ENCODE peak calls at places on chromosomes 6 and 20, in four cellular contexts. Q is GM10248; U is astrocyte of the spinal cord; T is CD8-positive, alpha-beta T cell. H is an unnamed sample.
A peak's percentile ranks its signal among the peaks of the same experiment; 100 is the strongest.

GRCh38 chr6:36609582-36609981 is 15.4 kb downstream of the SRSF3 start:
- DNase-seq in T (no peak), Q (no peak), U (no peak), H (no peak)

GRCh38 chr6:32668226-32668747 is 1.8 kb upstream of the HLA-DQB1 start:
- DNase-seq in T (peak; percentile 59), U (no peak), Q (peak; percentile 76), H (no peak)

GRCh38 chr6:10511477-10511876 is 9.7 kb upstream of the GCNT2 start:
- DNase-seq in U (no peak), T (no peak), Q (no peak), H (no peak)

GRCh38 chr6:126359936-126360537 is 20.1 kb downstream of the CENPW start:
- DNase-seq in U (no peak), T (no peak), Q (no peak), H (no peak)

GRCh38 chr6:31356216-31356945 is 598 bp downstream of the HLA-B start:
- DNase-seq in U (no peak), T (no peak), Q (peak; percentile 49), H (no peak)

GRCh38 chr20:7980332-7981046 is 39.1 kb downstream of the TMX4 start:
- DNase-seq in T (no peak), U (peak; percentile 45), Q (peak; percentile 46), H (no peak)

GRCh38 chr6:88367248-88367647 is 201.1 kb upstream of the CNR1 start:
- DNase-seq in T (no peak), Q (no peak), U (no peak), H (no peak)

GRCh38 chr20:61052195-61052594 is 199.9 kb upstream of the CDH4 start:
- DNase-seq in T (no peak), U (no peak), Q (no peak), H (no peak)

GRCh38 chr6:149230729-149231434 is 86.6 kb upstream of the TAB2 start:
- DNase-seq in T (no peak), Q (no peak), U (no peak), H (no peak)

GRCh38 chr6:72533601-72534000 is 88.3 kb upstream of the KCNQ5 start:
- DNase-seq in Q (no peak), T (no peak), U (no peak), H (no peak)

GRCh38 chr6:125670586-125670985 is 78.8 kb upstream of the HEY2 start:
- DNase-seq in Q (no peak), U (peak; percentile 20), T (no peak), H (no peak)

GRCh38 chr20:3889489-3890409 is 562 bp downstream of the PANK2 start:
- DNase-seq in U (no peak), Q (peak; percentile 54), T (peak; percentile 67), H (peak; percentile 35)

GRCh38 chr20:24589845-24590192 is 120.4 kb downstream of the SYNDIG1 start:
- DNase-seq in U (no peak), T (no peak), Q (no peak), H (no peak)

GRCh38 chr6:42693725-42694323 is 28.6 kb downstream of the PRPH2 start:
- DNase-seq in U (no peak), Q (no peak), T (peak; percentile 52), H (no peak)

GRCh38 chr6:108942556-108943492 is 94.6 kb downstream of the ARMC2 start:
- DNase-seq in T (peak; percentile 78), Q (no peak), U (no peak), H (no peak)

GRCh38 chr20:25573288-25574251 is 11.8 kb downstream of the NINL start:
- DNase-seq in T (no peak), Q (no peak), U (peak; percentile 88), H (no peak)

GRCh38 chr6:797479-798077 is 104.6 kb upstream of the EXOC2 start:
- DNase-seq in T (no peak), U (peak; percentile 66), Q (peak; percentile 39), H (no peak)

GRCh38 chr6:36216559-36216958 is 20.0 kb downstream of the BRPF3 start:
- DNase-seq in Q (no peak), T (no peak), U (peak; percentile 45), H (no peak)

GRCh38 chr6:138088307-138088744 is 18.9 kb downstream of the PERP start:
- DNase-seq in T (no peak), U (peak; percentile 91), Q (no peak), H (no peak)

GRCh38 chr20:48846516-48847492 is 19.0 kb upstream of the PREX1 start:
- DNase-seq in Q (peak; percentile 88), T (no peak), U (no peak), H (peak; percentile 61)

GRCh38 chr6:158706369-158706982 is 56.6 kb downstream of the SYTL3 start:
- DNase-seq in U (peak; percentile 63), Q (no peak), T (no peak), H (no peak)

GRCh38 chr20:58219342-58219700 is 9.1 kb downstream of the ANKRD60 start:
- DNase-seq in Q (no peak), T (no peak), U (peak; percentile 60), H (no peak)

GRCh38 chr20:46151936-46152335 is 33.8 kb downstream of the CD40 start:
- DNase-seq in U (no peak), Q (peak; percentile 68), T (no peak), H (no peak)
- TF ChIP-seq CTCF in U (peak; percentile 24), Q (peak; percentile 20), T (no peak), H (no peak)

GRCh38 chr6:130288065-130288464 is 65.3 kb upstream of the SAMD3 start:
- DNase-seq in T (no peak), Q (no peak), U (no peak), H (no peak)

GRCh38 chr6:130276507-130276906 is 53.8 kb upstream of the SAMD3 start:
- DNase-seq in T (no peak), U (no peak), Q (no peak), H (no peak)

DNA sequence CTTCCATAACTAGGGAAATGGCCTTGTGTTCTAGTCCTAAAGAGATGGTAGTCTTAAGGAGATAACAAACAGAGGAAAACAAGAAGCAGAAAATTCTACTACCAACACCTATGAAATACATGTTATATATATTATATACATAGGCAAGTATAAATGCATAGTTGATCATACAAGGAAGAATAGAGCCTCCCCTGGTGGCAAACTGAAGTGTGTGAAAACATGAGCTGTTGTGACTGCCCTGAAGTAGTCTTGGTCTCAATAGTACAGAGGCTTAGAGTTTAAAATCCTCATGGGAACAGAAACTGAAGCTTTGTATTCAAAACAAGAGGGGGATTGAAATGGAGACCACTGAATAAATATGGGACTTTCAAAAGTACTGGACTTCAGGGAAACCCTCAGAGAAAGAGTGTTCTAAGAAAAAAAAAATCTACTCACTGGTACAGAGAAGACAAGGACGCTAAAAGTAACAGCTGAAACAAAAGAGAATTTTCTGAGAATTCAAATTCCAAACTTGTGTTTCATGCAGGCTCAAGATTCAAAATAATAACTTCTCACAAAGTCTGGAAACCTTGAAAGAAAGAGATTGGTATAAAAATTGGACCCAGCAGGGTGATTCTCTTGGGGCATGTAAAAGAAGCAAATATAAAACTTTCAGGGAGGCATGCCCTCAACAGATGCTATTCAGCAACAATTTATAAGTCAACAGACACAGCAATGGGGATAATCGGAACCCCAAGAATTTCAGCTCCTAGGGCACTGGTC is 59.7 kb upstream of the SAMD3 start:
- DNase-seq in Q (peak; percentile 31), T (no peak), U (peak; percentile 47), H (no peak)
- TF ChIP-seq CTCF in Q (peak; percentile 19), T (peak; percentile 70), U (peak; percentile 69), H (no peak)

GRCh38 chr6:105593805-105594231 is 190.9 kb upstream of the PREP start:
- DNase-seq in Q (no peak), T (no peak), U (peak; percentile 57), H (no peak)
- TF ChIP-seq CTCF in Q (no peak), T (no peak), U (no peak), H (no peak)

GRCh38 chr6:50062051-50062450 is 12.3 kb upstream of the DEFB112 start:
- DNase-seq in Q (no peak), U (no peak), T (no peak), H (no peak)
- TF ChIP-seq CTCF in Q (peak; percentile 27), U (no peak), T (no peak), H (no peak)

GRCh38 chr6:113560376-113560775 is 296.8 kb upstream of the MARCKS start:
- DNase-seq in Q (no peak), T (no peak), U (no peak), H (no peak)

GRCh38 chr6:113565306-113565705 is 291.8 kb upstream of the MARCKS start:
- DNase-seq in T (no peak), Q (no peak), U (peak; percentile 22), H (no peak)

GRCh38 chr6:113562248-113562647 is 294.9 kb upstream of the MARCKS start:
- DNase-seq in U (no peak), Q (no peak), T (no peak), H (no peak)

GRCh38 chr6:113560908-113561307 is 296.2 kb upstream of the MARCKS start:
- DNase-seq in U (peak; percentile 76), T (no peak), Q (no peak), H (no peak)

DNA sequence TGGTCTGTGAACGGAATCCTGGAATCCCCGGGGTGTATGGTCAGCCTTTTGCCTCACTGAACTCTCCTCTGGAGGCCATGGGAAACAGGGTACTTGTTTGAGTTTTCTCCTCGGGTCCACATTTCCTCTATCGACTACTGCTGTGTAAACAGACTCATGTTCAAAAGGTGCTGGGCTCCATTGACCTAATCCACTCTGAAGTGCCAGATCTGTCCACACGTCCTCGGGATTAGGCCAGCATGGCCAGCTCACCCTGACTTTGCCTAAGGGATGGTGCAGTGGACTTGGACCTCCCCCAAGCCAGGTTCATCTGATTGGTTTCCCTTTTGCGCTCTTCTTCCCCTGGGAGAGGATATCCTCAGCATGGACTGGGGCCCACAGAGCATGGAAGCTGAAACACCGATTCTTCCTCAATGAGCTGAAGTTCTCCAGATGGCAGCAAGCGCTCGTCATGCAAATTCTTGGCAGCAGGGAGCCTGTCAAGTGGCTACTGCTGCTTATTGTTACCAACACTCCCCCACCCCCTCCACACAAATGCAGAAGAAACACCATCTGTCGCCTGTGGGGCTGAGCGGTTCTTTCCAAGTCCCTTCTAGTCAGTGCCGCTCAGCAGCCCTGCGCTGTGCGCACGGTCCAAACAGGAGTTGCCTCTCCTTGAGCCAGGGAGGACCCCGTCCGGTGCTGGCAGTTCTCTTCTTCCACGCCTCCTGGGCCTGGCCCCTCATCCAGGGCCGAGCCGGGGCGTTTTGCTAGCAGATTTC is 292.6 kb upstream of the MARCKS start:
- DNase-seq in Q (no peak), T (no peak), U (peak; percentile 91), H (peak; percentile 30)
- TF ChIP-seq CTCF in Q (no peak), T (no peak), U (no peak), H (no peak)

GRCh38 chr20:22302039-22302438 is 282.3 kb downstream of the FOXA2 start:
- DNase-seq in U (no peak), T (no peak), Q (no peak), H (no peak)

GRCh38 chr20:22308934-22309333 is 275.4 kb downstream of the FOXA2 start:
- DNase-seq in Q (no peak), U (no peak), T (no peak), H (no peak)

GRCh38 chr20:22305391-22305790 is 279.0 kb downstream of the FOXA2 start:
- DNase-seq in U (no peak), T (no peak), Q (no peak), H (no peak)

GRCh38 chr20:22303523-22303922 is 280.8 kb downstream of the FOXA2 start:
- DNase-seq in U (no peak), Q (no peak), T (no peak), H (no peak)
- TF ChIP-seq CTCF in U (peak; percentile 16), Q (no peak), T (no peak), H (no peak)

H was measured in activated B cell treated with CpG ODN at 0.5 μM for 24 hours.